ENCODE peak calls at places on chromosomes 13 and 19, in seven cellular contexts. D is HepG2, T is A549, B is stomach, L is ovary, K is tibial nerve, F is suprapubic skin. O is an unnamed sample.

GRCh38 chr19:44570984-44571684 is 41.7 kb upstream of the CEACAM20 start:
- DNase-seq in B (peak), K (peak), F (no peak), L (peak), D (peak), T (peak), O (no peak)

GRCh38 chr19:43618921-43619261 is 538 bp downstream of the ZNF428 start:
- DNase-seq in T (peak), B (no peak), L (no peak), F (no peak), K (no peak), D (peak), O (no peak)

GRCh38 chr19:3606174-3606689 is 443 bp downstream of the TBXA2R start:
- DNase-seq in D (no peak), K (no peak), T (no peak), L (no peak), B (peak), F (peak), O (peak)

GRCh38 chr19:4909172-4909896 is at the start of gene UHRF1:
- DNase-seq in F (no peak), T (peak), L (no peak), D (peak), K (no peak), B (no peak), O (no peak)

GRCh38 chr19:48645652-48646191 is at the start of gene CA11:
- DNase-seq in T (peak), K (no peak), B (no peak), L (peak), D (no peak), F (no peak), O (no peak)

GRCh38 chr19:55014714-55015113 is 23.4 kb downstream of the GP6 start:
- DNase-seq in D (no peak), F (no peak), T (no peak), B (no peak), K (no peak), L (no peak), O (peak)

GRCh38 chr19:43704002-43704705 is 11.7 kb upstream of the IRGC start:
- DNase-seq in K (no peak), D (peak), F (no peak), B (no peak), L (no peak), T (peak), O (no peak)

GRCh38 chr19:50798943-50799851 is 9.0 kb downstream of the ACP4 start:
- DNase-seq in K (no peak), F (no peak), D (no peak), T (no peak), B (no peak), L (no peak), O (no peak)

GRCh38 chr13:42075517-42075916 is 27.1 kb downstream of the DGKH start:
- DNase-seq in B (no peak), K (no peak), L (no peak), T (no peak), F (no peak), D (no peak), O (no peak)

GRCh38 chr19:42433503-42434260 is 6.5 kb upstream of the LIPE start:
- DNase-seq in F (no peak), B (peak), L (peak), T (peak), D (peak), K (peak), O (no peak)

GRCh38 chr19:43313711-43314495 is 39.6 kb upstream of the CD177 start:
- DNase-seq in T (no peak), L (no peak), K (no peak), F (no peak), D (no peak), B (no peak), O (no peak)

GRCh38 chr13:74080762-74081161 is 53.4 kb downstream of the KLF12 start:
- DNase-seq in F (no peak), D (no peak), T (no peak), B (no peak), L (no peak), K (no peak), O (no peak)

GRCh38 chr19:16078759-16079707 is 2.7 kb downstream of the TPM4 start:
- DNase-seq in D (peak), T (peak), F (peak), L (peak), B (peak), K (peak), O (peak)

GRCh38 chr13:29698106-29698505 is 102.6 kb upstream of the SLC7A1 start:
- DNase-seq in T (no peak), D (no peak), L (no peak), B (no peak), K (no peak), F (no peak), O (no peak)

GRCh38 chr13:98083507-98083906 is 59.4 kb upstream of the FARP1 start:
- DNase-seq in B (no peak), L (no peak), F (no peak), D (no peak), K (no peak), T (no peak), O (no peak)

GRCh38 chr13:74487091-74487722 is 353.0 kb upstream of the KLF12 start:
- DNase-seq in F (no peak), T (no peak), K (no peak), D (no peak), L (no peak), B (no peak), O (no peak)

GRCh38 chr13:50484472-50485113 is 358.9 kb downstream of the DLEU7 start:
- DNase-seq in L (no peak), D (no peak), T (no peak), F (no peak), K (no peak), B (no peak), O (no peak)

GRCh38 chr19:18010149-18010548 is 2.2 kb downstream of the ARRDC2 start:
- DNase-seq in F (no peak), K (no peak), L (no peak), T (no peak), B (no peak), D (no peak), O (no peak)

GRCh38 chr13:37141011-37141410 is 35.5 kb upstream of the CSNK1A1L start:
- DNase-seq in B (no peak), K (no peak), F (no peak), T (no peak), D (no peak), L (no peak), O (no peak)

GRCh38 chr13:97226013-97226412 is 3.9 kb downstream of the MBNL2 start:
- DNase-seq in L (no peak), K (no peak), D (no peak), F (no peak), B (no peak), T (no peak), O (no peak)

GRCh38 chr19:9043524-9043923 is 33.3 kb upstream of the MUC16 start:
- DNase-seq in T (no peak), F (no peak), K (no peak), B (no peak), L (no peak), D (no peak), O (no peak)
- TF ChIP-seq EP300 in T (no peak), F (no peak), K (no peak), B (no peak), L (no peak), D (no peak), O (no peak)

DNA sequence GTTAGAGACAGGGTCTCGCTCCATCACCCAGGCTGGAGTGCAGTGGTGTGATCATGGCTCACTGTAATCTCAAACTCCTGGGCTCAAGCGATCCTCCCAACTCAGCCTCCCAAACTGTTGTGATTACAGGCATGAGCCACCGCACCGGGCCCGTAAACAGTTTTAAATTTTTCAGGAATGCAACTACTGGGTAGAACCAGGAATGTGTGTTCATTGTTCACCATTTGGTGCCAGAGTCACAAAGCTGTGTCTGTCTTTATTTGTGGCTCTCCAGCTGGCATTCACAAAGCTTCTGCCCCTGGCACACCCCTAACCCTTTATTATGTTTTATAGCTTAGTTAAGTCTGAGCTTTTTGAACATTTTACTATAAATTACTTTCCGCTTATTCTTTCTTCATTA is 19.8 kb upstream of the ACP7 start:
- DNase-seq in L (no peak), T (no peak), D (no peak), B (no peak), F (no peak), K (no peak), O (no peak)
- H3K27ac ChIP-seq in L (no peak), T (peak), D (no peak), B (no peak), F (no peak), K (no peak), O (no peak)

GRCh38 chr13:109400625-109401257 is 385.6 kb downstream of the IRS2 start:
- DNase-seq in L (no peak), F (no peak), K (no peak), B (peak), D (no peak), T (no peak), O (no peak)
- TF ChIP-seq POLR2A in L (no peak), F (no peak), K (no peak), B (no peak), D (no peak), T (no peak), O (no peak)

GRCh38 chr19:13112555-13112954 is 4.0 kb downstream of the TRMT1 start:
- DNase-seq in L (no peak), B (no peak), T (no peak), F (no peak), K (no peak), D (no peak), O (no peak)
- TF ChIP-seq EP300 in L (no peak), B (no peak), T (no peak), F (no peak), K (no peak), D (no peak), O (no peak)

GRCh38 chr13:49304763-49305695 is 57.3 kb downstream of the CDADC1 start:
- DNase-seq in T (no peak), D (no peak), B (no peak), F (no peak), K (no peak), L (no peak), O (no peak)
- H3K27ac ChIP-seq in T (no peak), D (no peak), B (peak), F (peak), K (peak), L (no peak), O (peak)

GRCh38 chr19:11349171-11349570 is 2.9 kb downstream of the CCDC159 start:
- DNase-seq in K (no peak), D (no peak), L (no peak), F (no peak), B (no peak), T (no peak), O (no peak)

GRCh38 chr19:11347546-11347945 is 1.2 kb downstream of the CCDC159 start:
- DNase-seq in K (no peak), T (no peak), B (no peak), L (no peak), D (no peak), F (no peak), O (no peak)

GRCh38 chr19:11345122-11345752 is 831 bp downstream of the TMEM205 start:
- DNase-seq in B (no peak), K (no peak), D (no peak), L (no peak), F (no peak), T (no peak), O (no peak)

GRCh38 chr19:11342429-11342828 is 3.0 kb upstream of the RAB3D start:
- DNase-seq in F (no peak), K (no peak), L (no peak), B (no peak), T (no peak), D (no peak), O (no peak)

GRCh38 chr19:11346104-11346940 is at the start of the genes CCDC159 and TMEM205:
- DNase-seq in T (peak), D (peak), L (peak), F (peak), B (peak), K (peak), O (peak)
- TF ChIP-seq POLR2A in T (peak), D (peak), L (peak), F (no peak), B (no peak), K (peak), O (peak)

DNA sequence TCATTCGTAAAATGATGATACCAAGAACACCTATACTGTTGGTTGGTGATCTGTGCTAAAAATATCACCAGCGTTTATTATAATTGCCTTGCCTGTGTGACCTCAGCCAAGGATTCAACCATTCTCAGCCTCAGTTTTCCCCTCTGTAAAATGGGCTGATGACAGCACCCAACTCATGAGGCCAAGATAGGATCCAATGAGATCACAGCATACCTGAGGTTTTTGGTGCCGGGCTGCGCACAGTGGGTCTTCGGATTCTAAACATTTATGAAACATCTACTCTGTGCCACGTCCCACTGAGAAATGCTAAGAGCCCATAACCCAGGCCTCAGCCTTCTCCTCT is 1.8 kb downstream of the FCER2 start:
- DNase-seq in B (no peak), K (no peak), D (no peak), T (no peak), F (no peak), L (no peak), O (no peak)
- TF ChIP-seq EP300 in B (no peak), K (no peak), D (no peak), T (no peak), F (no peak), L (no peak), O (no peak)

GRCh38 chr19:57351867-57352266 is 796 bp downstream of the ZNF304 start:
- DNase-seq in F (no peak), B (no peak), D (no peak), K (no peak), L (no peak), T (no peak), O (no peak)
- H3K27ac ChIP-seq in F (no peak), B (no peak), D (no peak), K (peak), L (no peak), T (no peak), O (peak)

DNA sequence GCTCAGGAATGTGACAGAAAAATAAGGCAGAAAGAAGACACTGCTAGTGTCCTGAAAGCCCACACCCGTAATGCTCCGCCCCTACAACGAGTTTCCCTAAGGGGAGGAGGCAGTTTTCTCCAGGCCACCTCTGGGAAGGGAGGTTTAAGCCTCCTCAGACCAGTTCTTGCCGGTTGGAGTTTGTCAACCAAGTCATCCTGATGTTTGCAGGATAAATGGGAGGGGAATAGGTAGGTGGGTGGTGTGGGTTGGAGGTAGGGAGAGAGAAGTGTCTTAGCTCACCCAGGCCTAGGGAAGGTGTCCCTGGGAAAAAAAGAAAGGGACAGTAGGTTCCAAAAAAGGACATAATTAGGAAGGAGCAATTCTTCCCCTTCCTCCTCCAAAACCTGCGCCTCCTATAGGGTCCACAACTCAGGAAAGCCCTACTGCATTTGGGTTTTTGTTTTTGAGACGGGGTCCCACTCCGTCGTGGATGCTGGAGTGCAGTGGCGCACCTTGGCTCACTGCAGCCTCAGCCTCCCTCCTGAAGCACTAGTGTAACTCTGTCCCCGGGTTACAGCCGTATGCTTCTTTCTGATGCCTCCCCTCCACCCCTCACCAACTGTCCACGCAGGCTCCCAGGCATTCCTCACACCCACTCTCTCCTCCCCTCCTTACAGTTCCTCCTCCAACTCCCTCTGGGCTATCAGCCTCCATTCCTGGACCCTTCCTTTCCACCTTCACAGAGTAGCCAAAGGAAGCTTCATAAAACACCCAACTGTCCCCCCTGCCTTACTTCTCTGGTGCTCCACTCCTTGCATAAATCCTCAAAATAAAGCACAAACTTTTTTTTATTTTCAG is 2.0 kb upstream of the SERTAD3 start:
- DNase-seq in L (no peak), D (no peak), F (no peak), B (no peak), K (no peak), T (peak), O (no peak)
- TF ChIP-seq POLR2A in L (no peak), D (no peak), F (no peak), B (no peak), K (no peak), T (no peak), O (no peak)